ENCODE peak calls at places on chromosome 1, in nine cellular contexts. W is NCI-H2081, I is NCI-H524, K is progenitor cell of endocrine pancreas, M is heart left ventricle, S is NCI-H226, G is NCI-H1694, U is hippocampal formation, A is AG09319. X is an unnamed sample.

GRCh38 chr1:110673197-110673701 is 1.5 kb downstream of the KCNA3 start:
- DNase-seq in A (no peak), K (no peak), I (peak; percentile 59), W (no peak), U (no peak), M (no peak), G (no peak), S (no peak), X (no peak)

GRCh38 chr1:172946814-172947507 is 103.8 kb downstream of the TNFSF18 start:
- DNase-seq in K (no peak), A (no peak), M (no peak), W (no peak), G (no peak), S (no peak), I (no peak), U (no peak), X (no peak)

GRCh38 chr1:20551945-20552727 is at the start of gene FAM43B:
- DNase-seq in M (peak; percentile 86), K (peak; percentile 49), G (peak; percentile 63), S (no peak), W (no peak), U (peak; percentile 59), A (no peak), I (peak; percentile 75), X (no peak)

GRCh38 chr1:78755986-78756385 is 106.4 kb downstream of the IFI44 start:
- DNase-seq in I (no peak), K (no peak), M (no peak), W (no peak), S (no peak), A (no peak), U (no peak), G (no peak), X (no peak)

GRCh38 chr1:58571616-58572015 is 5.4 kb downstream of the TACSTD2 start:
- DNase-seq in M (no peak), I (no peak), U (no peak), W (no peak), K (no peak), G (no peak), A (no peak), S (no peak), X (no peak)

GRCh38 chr1:210582186-210582981 is 253.7 kb downstream of the HHAT start:
- DNase-seq in K (no peak), S (no peak), M (no peak), I (no peak), G (no peak), W (no peak), U (no peak), A (no peak), X (no peak)

GRCh38 chr1:63612564-63612963 is 19.4 kb downstream of the PGM1 start:
- DNase-seq in K (no peak), U (no peak), S (no peak), I (no peak), M (no peak), A (no peak), W (no peak), G (no peak), X (no peak)

GRCh38 chr1:171226757-171227370 is 21.4 kb upstream of the FMO1 start:
- DNase-seq in W (peak; percentile 69), I (peak; percentile 73), S (peak; percentile 46), A (peak; percentile 57), K (no peak), M (peak; percentile 49), U (peak; percentile 21), G (peak; percentile 25), X (no peak)

GRCh38 chr1:178768423-178768822 is 43.4 kb downstream of the RALGPS2 start:
- DNase-seq in S (no peak), I (peak; percentile 39), K (no peak), M (no peak), A (no peak), W (peak; percentile 57), U (no peak), G (no peak), X (no peak)

GRCh38 chr1:37989381-37989930 is 366 bp downstream of the SF3A3 start:
- DNase-seq in W (peak; percentile 20), S (no peak), I (peak; percentile 50), M (no peak), K (no peak), U (no peak), G (no peak), A (no peak), X (peak; percentile 74)

GRCh38 chr1:217747156-217747769 is 116.1 kb downstream of the SPATA17 start:
- DNase-seq in W (peak; percentile 41), K (no peak), S (no peak), G (peak; percentile 35), U (no peak), M (no peak), A (peak; percentile 2), I (peak; percentile 20), X (no peak)

GRCh38 chr1:164770149-164770529 is 211.2 kb downstream of the PBX1 start:
- DNase-seq in M (no peak), K (no peak), S (no peak), W (no peak), U (no peak), G (no peak), I (no peak), A (no peak), X (no peak)

GRCh38 chr1:94674876-94675275 is 133.3 kb upstream of the F3 start:
- DNase-seq in S (no peak), K (no peak), I (no peak), W (no peak), U (no peak), M (no peak), A (no peak), G (no peak), X (no peak)

GRCh38 chr1:38536089-38536488 is 323.5 kb downstream of the RRAGC start:
- DNase-seq in I (no peak), A (no peak), S (no peak), U (no peak), W (no peak), G (no peak), K (no peak), M (no peak), X (no peak)

GRCh38 chr1:24536391-24536840 is 19.5 kb upstream of the NCMAP start:
- DNase-seq in U (no peak), A (no peak), M (no peak), I (peak; percentile 62), S (no peak), G (no peak), W (peak; percentile 11), K (no peak), X (no peak)

GRCh38 chr1:207025144-207025880 is 7.2 kb downstream of the C1orf116 start:
- DNase-seq in W (no peak), G (no peak), I (no peak), U (no peak), S (peak; percentile 70), K (no peak), A (no peak), M (no peak), X (peak; percentile 53)

GRCh38 chr1:109137959-109138757 is 24.2 kb downstream of the ELAPOR1 start:
- DNase-seq in K (no peak), A (no peak), M (no peak), I (no peak), S (no peak), G (no peak), W (no peak), U (no peak), X (no peak)

X was measured in lower lobe of right lung.